ENCODE peak calls at places on chromosomes 4 and X, in six cellular contexts. I, Y, C, W, T and F are unnamed samples.

GRCh38 chr4:86840858-86841257 is 8.3 kb downstream of the SLC10A6 start:
- DNase-seq in I (no peak), Y (no peak), C (no peak), W (no peak), T (no peak), F (no peak)

GRCh38 chr4:44927361-44928061 is 201.2 kb upstream of the GNPDA2 start:
- DNase-seq in I (no peak), Y (peak; percentile 39), C (peak; percentile 28), W (no peak), T (no peak), F (no peak)

GRCh38 chr4:6179362-6179761 is 21.0 kb downstream of the JAKMIP1 start:
- DNase-seq in I (no peak), Y (no peak), C (no peak), W (no peak), T (no peak), F (no peak)

GRCh38 chr4:127479031-127479622 is 153.6 kb upstream of the INTU start:
- DNase-seq in I (no peak), Y (peak; percentile 21), C (peak; percentile 25), W (peak; percentile 11), T (no peak), F (no peak)

GRCh38 chrX:102517331-102517730 is 792 bp upstream of the TMSB15A start:
- DNase-seq in I (no peak), Y (no peak), C (peak; percentile 13), W (no peak), T (no peak), F (no peak)

GRCh38 chrX:27890611-27891010 is 82.8 kb downstream of the MAGEB10 start:
- DNase-seq in I (no peak), Y (no peak), C (peak; percentile 76), W (no peak), T (no peak), F (no peak)

GRCh38 chr4:15297344-15297743 is 130.5 kb upstream of the C1QTNF7 start:
- DNase-seq in I (no peak), Y (no peak), C (no peak), W (no peak), T (no peak), F (no peak)

GRCh38 chrX:17632942-17633341 is 104.4 kb upstream of the SCML1 start:
- DNase-seq in I (no peak), Y (no peak), C (peak; percentile 73), W (no peak), T (no peak), F (no peak)

GRCh38 chr4:72295966-72296557 is 264.3 kb downstream of the NPFFR2 start:
- DNase-seq in I (no peak), Y (peak; percentile 21), C (peak; percentile 57), W (no peak), T (no peak), F (no peak)

GRCh38 chrX:153598541-153599191 is at the start of gene CCNQ:
- DNase-seq in I (no peak), Y (no peak), C (no peak), W (peak; percentile 25), T (no peak), F (peak; percentile 61)

GRCh38 chr4:8330821-8331566 is 61.4 kb downstream of the HTRA3 start:
- DNase-seq in I (peak; percentile 30), Y (no peak), C (no peak), W (peak; percentile 3), T (peak; percentile 14), F (no peak)

GRCh38 chr4:153259679-153260078 is 55.4 kb downstream of the TRIM2 start:
- DNase-seq in I (no peak), Y (no peak), C (no peak), W (no peak), T (no peak), F (no peak)

GRCh38 chr4:113288691-113289090 is 239.2 kb downstream of the ANK2 start:
- DNase-seq in I (no peak), Y (no peak), C (no peak), W (no peak), T (no peak), F (no peak)

GRCh38 chr4:186839122-186840037 is 115.7 kb upstream of the FAT1 start:
- DNase-seq in I (no peak), Y (no peak), C (peak; percentile 50), W (no peak), T (peak; percentile 51), F (no peak)

GRCh38 chrX:128634754-128635153 is 582.6 kb upstream of the ACTRT1 start:
- DNase-seq in I (no peak), Y (no peak), C (no peak), W (no peak), T (no peak), F (no peak)

GRCh38 chr4:78776031-78776728 is at the start of gene BMP2K:
- DNase-seq in I (no peak), Y (peak; percentile 86), C (peak; percentile 33), W (peak; percentile 89), T (peak; percentile 81), F (peak; percentile 89)

GRCh38 chrX:116413273-116413672 is 23.1 kb upstream of the SLC6A14 start:
- DNase-seq in I (no peak), Y (no peak), C (peak; percentile 85), W (no peak), T (no peak), F (no peak)

GRCh38 chr4:77818077-77818666 is 996 bp downstream of the CNOT6L start:
- DNase-seq in I (peak; percentile 13), Y (peak; percentile 48), C (peak; percentile 81), W (peak; percentile 75), T (peak; percentile 62), F (peak; percentile 76)

GRCh38 chrX:46301903-46302302 is 243.3 kb downstream of the ZNF674 start:
- DNase-seq in I (no peak), Y (no peak), C (no peak), W (no peak), T (no peak), F (no peak)

GRCh38 chrX:35016051-35016450 is 73.5 kb downstream of the FAM47B start:
- DNase-seq in I (no peak), Y (no peak), C (no peak), W (no peak), T (no peak), F (no peak)
- H3K27me3 ChIP-seq in I (no peaks in the 10 kb centered on the region), Y (no peaks in the 10 kb centered on the region), C (no peaks in the 10 kb centered on the region), W (no peaks in the 10 kb centered on the region), T (no peaks in the 10 kb centered on the region), F (no peaks in the 10 kb centered on the region)

DNA sequence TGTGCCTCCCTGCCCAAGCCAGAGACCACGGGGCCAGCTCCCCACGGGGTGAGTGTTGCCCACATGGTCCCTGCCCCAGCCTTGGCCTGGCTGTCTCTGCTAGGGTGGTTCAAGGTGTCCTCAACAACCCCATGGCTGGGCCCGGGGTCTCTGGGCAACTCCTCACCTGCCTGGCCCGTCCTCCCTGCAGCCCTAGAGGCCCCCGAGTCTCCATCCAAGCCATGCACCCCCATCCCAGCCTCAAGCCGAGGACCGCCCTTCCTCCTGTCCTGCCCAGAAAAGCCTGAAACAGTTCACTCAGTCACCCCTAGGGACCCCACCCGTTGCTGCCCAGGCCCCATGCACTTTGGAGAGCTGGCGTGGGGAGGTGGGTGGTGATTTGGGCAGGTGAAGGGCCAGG is 120.9 kb downstream of the FAM53A start:
- DNase-seq in I (no peak), Y (no peak), C (no peak), W (no peak), T (no peak), F (no peak)
- H3K27me3 ChIP-seq in I (no peaks in the 10 kb centered on the region), Y (no peaks in the 10 kb centered on the region), C (no peaks in the 10 kb centered on the region), W (peaks cover 48% of the 10 kb centered on the region), T (peaks cover 27% of the 10 kb centered on the region), F (no peaks in the 10 kb centered on the region)

GRCh38 chr4:128955751-128956150 is 137.6 kb downstream of the SCLT1 start:
- DNase-seq in I (no peak), Y (no peak), C (no peak), W (no peak), T (no peak), F (no peak)
- H3K27me3 ChIP-seq in I (no peaks in the 10 kb centered on the region), Y (no peaks in the 10 kb centered on the region), C (no peaks in the 10 kb centered on the region), W (no peaks in the 10 kb centered on the region), T (no peaks in the 10 kb centered on the region), F (no peaks in the 10 kb centered on the region)

DNA sequence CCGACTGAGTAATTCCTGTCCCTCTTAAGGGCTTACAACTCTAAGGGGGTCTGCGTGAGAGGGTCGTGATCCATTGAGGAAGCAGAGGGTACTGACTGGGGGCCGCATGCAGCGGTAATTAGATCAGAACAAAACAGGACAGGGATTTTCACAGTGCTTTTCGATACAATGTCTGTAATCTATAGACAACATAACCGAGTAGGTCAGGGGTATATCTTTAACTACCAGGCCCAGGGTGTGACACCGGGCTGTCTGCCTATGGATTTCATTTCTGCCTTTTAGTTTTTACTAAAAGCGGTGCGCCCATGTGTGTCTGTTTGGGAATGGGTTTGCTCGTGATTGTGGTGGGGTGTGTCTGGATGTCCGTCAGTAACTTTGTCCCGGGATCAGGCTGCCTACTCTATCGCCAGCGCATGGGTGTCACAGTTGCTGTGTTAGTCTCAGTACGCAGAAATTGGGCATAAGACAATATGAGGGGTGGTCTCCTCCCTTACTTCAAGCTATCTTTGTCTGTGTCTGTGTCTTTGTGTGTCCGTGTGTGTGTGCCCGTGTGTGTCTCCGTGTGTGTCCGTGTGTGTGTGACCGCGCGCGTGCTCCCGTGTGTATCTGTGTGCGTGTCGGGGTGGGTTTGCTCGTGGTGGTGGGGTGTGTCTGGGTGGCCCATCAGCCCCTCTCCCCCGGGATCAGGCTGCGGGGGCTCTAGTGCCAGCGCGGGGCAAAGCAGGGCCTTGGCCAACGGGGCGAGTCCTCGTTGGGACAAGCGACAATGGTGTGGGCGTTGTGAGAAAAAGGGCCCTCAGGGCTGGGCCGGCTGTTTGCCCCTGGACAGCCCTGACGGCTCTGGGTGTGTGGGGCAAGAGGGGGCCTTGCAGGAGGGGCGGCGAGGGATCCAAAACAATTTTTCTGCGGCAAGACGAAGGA is 10.4 kb downstream of the FRG2 start:
- DNase-seq in I (no peak), Y (no peak), C (no peak), W (no peak), T (no peak), F (no peak)
- H3K27me3 ChIP-seq in I (no peaks in the 10 kb centered on the region), Y (peaks cover 53% of the 10 kb centered on the region), C (peaks cover 44% of the 10 kb centered on the region), W (peaks cover 73% of the 10 kb centered on the region), T (peaks cover 36% of the 10 kb centered on the region), F (no peaks in the 10 kb centered on the region)

DNA sequence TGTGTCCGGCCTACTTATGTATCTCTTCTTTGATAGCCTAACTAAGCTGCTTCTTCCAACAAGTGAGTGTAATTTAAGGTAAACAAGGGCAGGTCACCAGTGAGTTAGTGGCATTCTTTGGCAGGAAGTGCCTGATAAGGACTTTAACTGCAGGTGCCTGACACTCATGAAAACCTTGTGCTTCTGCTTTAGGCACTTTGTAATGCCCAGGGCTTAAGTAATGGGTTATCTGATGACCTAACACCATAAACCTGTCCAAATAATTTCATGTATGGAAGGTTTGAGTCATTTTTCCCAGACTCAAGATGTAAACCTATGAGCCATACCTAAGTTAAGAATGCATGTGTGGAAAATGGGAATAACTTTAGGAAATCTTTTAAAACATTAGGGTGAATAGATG is 43.0 kb downstream of the BCOR start:
- DNase-seq in I (no peak), Y (no peak), C (peak; percentile 28), W (no peak), T (no peak), F (no peak)
- H3K27me3 ChIP-seq in I (no peaks in the 10 kb centered on the region), Y (no peaks in the 10 kb centered on the region), C (no peaks in the 10 kb centered on the region), W (no peaks in the 10 kb centered on the region), T (no peaks in the 10 kb centered on the region), F (no peaks in the 10 kb centered on the region)

GRCh38 chrX:154776753-154777152 is 14.1 kb downstream of the DKC1 start:
- DNase-seq in I (no peak), Y (no peak), C (no peak), W (no peak), T (no peak), F (no peak)
- H3K27me3 ChIP-seq in I (no peaks in the 10 kb centered on the region), Y (no peaks in the 10 kb centered on the region), C (no peaks in the 10 kb centered on the region), W (no peaks in the 10 kb centered on the region), T (no peaks in the 10 kb centered on the region), F (no peaks in the 10 kb centered on the region)